ENCODE peak calls at places on chromosomes 16 and 17, in ten cellular contexts. V, R, A, K, G, X, Y, F, Q and B are unnamed samples.

GRCh38 chr17:31753011-31753410 is 106.0 kb downstream of the COPRS start:
- DNase-seq in V (no peak), R (no peak), A (no peak), K (no peak), G (no peak), X (no peak), Y (no peak), F (no peak), Q (no peak), B (no peak)

GRCh38 chr17:61700252-61700651 is 109.2 kb upstream of the NACA2 start:
- DNase-seq in V (no peak), R (no peak), A (no peak), K (no peak), G (no peak), X (no peak), Y (no peak), F (no peak), Q (no peak), B (no peak)

GRCh38 chr17:29146369-29146972 is 33.7 kb downstream of the MYO18A start:
- DNase-seq in V (no peak), R (no peak), A (no peak), K (no peak), G (no peak), X (no peak), Y (no peak), F (no peak), Q (peak), B (no peak)

GRCh38 chr16:9148376-9149015 is 57.1 kb downstream of the HAPSTR1 start:
- DNase-seq in V (no peak), R (no peak), A (no peak), K (no peak), G (no peak), X (no peak), Y (no peak), F (no peak), Q (no peak), B (no peak)

GRCh38 chr16:87052506-87052905 is 264.7 kb downstream of the C16orf95 start:
- DNase-seq in V (peak), R (no peak), A (no peak), K (no peak), G (no peak), X (no peak), Y (no peak), F (no peak), Q (no peak), B (no peak)

GRCh38 chr16:87324411-87325275 is 7.5 kb upstream of the C16orf95 start:
- DNase-seq in V (peak), R (peak), A (peak), K (peak), G (no peak), X (peak), Y (no peak), F (peak), Q (peak), B (no peak)

GRCh38 chr16:30609002-30609927 is 924 bp downstream of the ZNF689 start:
- DNase-seq in V (peak), R (peak), A (peak), K (peak), G (no peak), X (peak), Y (no peak), F (peak), Q (peak), B (no peak)

GRCh38 chr17:43609613-43610385 is 51.9 kb downstream of the MEOX1 start:
- DNase-seq in V (no peak), R (no peak), A (no peak), K (no peak), G (no peak), X (no peak), Y (no peak), F (no peak), Q (no peak), B (no peak)

GRCh38 chr17:79572136-79572915 is 38.5 kb downstream of the RBFOX3 start:
- DNase-seq in V (no peak), R (no peak), A (no peak), K (no peak), G (no peak), X (no peak), Y (no peak), F (no peak), Q (no peak), B (no peak)

GRCh38 chr17:17713839-17714238 is 32.6 kb downstream of the RAI1 start:
- DNase-seq in V (peak), R (no peak), A (no peak), K (no peak), G (no peak), X (no peak), Y (no peak), F (no peak), Q (peak), B (no peak)

GRCh38 chr17:21167303-21167702 is 40.5 kb downstream of the DHRS7B start:
- DNase-seq in V (peak), R (no peak), A (no peak), K (no peak), G (no peak), X (no peak), Y (no peak), F (no peak), Q (no peak), B (no peak)

GRCh38 chr16:84003001-84003400 is 35.0 kb downstream of the NECAB2 start:
- DNase-seq in V (no peak), R (no peak), A (no peak), K (no peak), G (no peak), X (no peak), Y (no peak), F (no peak), Q (no peak), B (no peak)

GRCh38 chr16:31480851-31481250 is 2.1 kb upstream of the SLC5A2 start:
- DNase-seq in V (no peak), R (no peak), A (no peak), K (no peak), G (no peak), X (no peak), Y (no peak), F (no peak), Q (no peak), B (no peak)

GRCh38 chr16:75070055-75070841 is 46.3 kb downstream of the LDHD start:
- DNase-seq in V (no peak), R (no peak), A (no peak), K (no peak), G (no peak), X (no peak), Y (no peak), F (no peak), Q (no peak), B (no peak)